ENCODE peak calls at places on chromosomes 11 and 22, in nine cellular contexts. F, U, E, L, H, V, K, Z and I are unnamed samples.

GRCh38 chr11:79087238-79087956 is 353.4 kb downstream of the TENM4 start:
- DNase-seq in F (no peak), U (peak; percentile 20), E (no peak), L (peak; percentile 62), H (peak; percentile 92), V (peak; percentile 85), K (no peak), Z (peak; percentile 83), I (peak; percentile 27)

GRCh38 chr22:32623943-32624342 is 149.3 kb downstream of the FBXO7 start:
- DNase-seq in F (no peak), U (peak; percentile 58), E (no peak), L (peak; percentile 98), H (peak; percentile 6), V (peak; percentile 84), K (no peak), Z (peak; percentile 79), I (no peak)

GRCh38 chr11:84740050-84740449 is 887.1 kb downstream of the DLG2 start:
- DNase-seq in F (no peak), U (no peak), E (no peak), L (no peak), H (no peak), V (no peak), K (no peak), Z (no peak), I (no peak)

GRCh38 chr11:46520971-46521745 is 72.7 kb downstream of the AMBRA1 start:
- DNase-seq in F (no peak), U (no peak), E (no peak), L (peak; percentile 75), H (peak; percentile 83), V (peak; percentile 79), K (no peak), Z (peak; percentile 59), I (peak; percentile 55)

GRCh38 chr22:50176850-50177536 is 6.5 kb downstream of the PANX2 start:
- DNase-seq in F (peak; percentile 44), U (no peak), E (no peak), L (no peak), H (no peak), V (no peak), K (no peak), Z (no peak), I (no peak)

GRCh38 chr11:33542921-33543320 is 157.7 kb downstream of the C11orf91 start:
- DNase-seq in F (no peak), U (peak; percentile 29), E (no peak), L (peak; percentile 40), H (peak; percentile 55), V (peak; percentile 55), K (no peak), Z (peak; percentile 69), I (peak; percentile 44)

GRCh38 chr22:17107547-17107810 is 13.7 kb downstream of the TMEM121B start:
- DNase-seq in F (no peak), U (no peak), E (no peak), L (no peak), H (no peak), V (no peak), K (no peak), Z (no peak), I (no peak)

GRCh38 chr11:112085822-112086421 is 634 bp downstream of the TIMM8B start:
- DNase-seq in F (peak; percentile 51), U (peak; percentile 20), E (no peak), L (peak; percentile 17), H (peak; percentile 51), V (peak; percentile 40), K (no peak), Z (peak; percentile 31), I (peak; percentile 28)

GRCh38 chr22:43796567-43796966 is 15.5 kb downstream of the EFCAB6 start:
- DNase-seq in F (no peak), U (no peak), E (no peak), L (peak; percentile 81), H (peak; percentile 28), V (peak; percentile 31), K (no peak), Z (peak; percentile 80), I (peak; percentile 24)

GRCh38 chr11:92707173-92707619 is 262.3 kb upstream of the MTNR1B start:
- DNase-seq in F (no peak), U (peak; percentile 50), E (no peak), L (no peak), H (peak; percentile 8), V (no peak), K (no peak), Z (peak; percentile 13), I (no peak)

GRCh38 chr11:45512749-45513148 is 152.7 kb downstream of the CHST1 start:
- DNase-seq in F (no peak), U (no peak), E (no peak), L (no peak), H (peak; percentile 23), V (no peak), K (no peak), Z (no peak), I (no peak)

GRCh38 chr11:46490576-46491100 is 99.1 kb upstream of the CHRM4 start:
- DNase-seq in F (no peak), U (no peak), E (no peak), L (peak; percentile 46), H (peak; percentile 67), V (peak; percentile 18), K (no peak), Z (no peak), I (peak; percentile 64)

GRCh38 chr11:79686703-79687419 is 246.0 kb upstream of the TENM4 start:
- DNase-seq in F (no peak), U (no peak), E (no peak), L (no peak), H (peak; percentile 53), V (no peak), K (no peak), Z (no peak), I (no peak)

GRCh38 chr11:46375392-46376101 is 5.9 kb upstream of the MDK start:
- DNase-seq in F (no peak), U (no peak), E (no peak), L (no peak), H (no peak), V (no peak), K (no peak), Z (no peak), I (no peak)